ENCODE peak calls at places on chromosomes 4 and X, in nine cellular contexts. B is coronary artery, W is glutamatergic neuron, Q is DND-41, F is fibroblast of pulmonary artery, G is type B pancreatic cell, O is GM20000, X is brain microvascular endothelial cell, E is Calu3. M is an unnamed sample.

GRCh38 chr4:178689926-178690325 is 1247.7 kb upstream of the AGA start:
- DNase-seq in X (no peak), W (no peak), O (no peak), G (no peak), B (no peak), Q (no peak), F (no peak), E (no peak), M (no peak)

GRCh38 chr4:96936886-96937285 is 1097.0 kb downstream of the PDHA2 start:
- DNase-seq in E (no peak), X (no peak), B (no peak), W (no peak), G (no peak), O (no peak), F (no peak), Q (no peak), M (no peak)

GRCh38 chr4:109411964-109412363 is 21.7 kb upstream of the SEC24B start:
- DNase-seq in W (no peak), X (no peak), O (no peak), Q (no peak), G (no peak), F (peak; percentile 21), E (no peak), B (no peak), M (no peak)

GRCh38 chr4:154078504-154079350 is 289.8 kb upstream of the SFRP2 start:
- DNase-seq in W (no peak), F (no peak), G (no peak), Q (no peak), E (no peak), B (no peak), X (no peak), O (no peak), M (no peak)

GRCh38 chr4:184330008-184330400 is 112.3 kb upstream of the ENPP6 start:
- DNase-seq in Q (no peak), X (peak; percentile 25), W (no peak), G (no peak), E (no peak), F (no peak), O (peak; percentile 51), B (no peak), M (no peak)

GRCh38 chr4:165560941-165561340 is 182.1 kb downstream of the CPE start:
- DNase-seq in Q (no peak), G (no peak), F (peak; percentile 31), X (peak; percentile 3), B (no peak), O (no peak), W (no peak), E (no peak), M (peak; percentile 3)

GRCh38 chrX:77733342-77733741 is 52.7 kb downstream of the ATRX start:
- DNase-seq in G (no peak), F (no peak), X (no peak), W (no peak), Q (no peak), E (no peak), O (no peak), B (no peak), M (no peak)

GRCh38 chrX:153919281-153919680 is 6.8 kb downstream of the ARHGAP4 start:
- DNase-seq in O (no peak), Q (no peak), W (no peak), F (no peak), E (no peak), X (no peak), G (no peak), B (no peak), M (no peak)

GRCh38 chr4:168883513-168883912 is 126.5 kb downstream of the CBR4 start:
- DNase-seq in F (no peak), Q (no peak), E (no peak), B (no peak), O (no peak), X (no peak), W (no peak), G (no peak), M (peak; percentile 41)

GRCh38 chr4:119053245-119053644 is 82.4 kb upstream of the MYOZ2 start:
- DNase-seq in G (no peak), B (no peak), Q (no peak), F (no peak), O (no peak), W (no peak), E (no peak), X (no peak), M (no peak)

GRCh38 chr4:13484749-13485345 is 707 bp upstream of the RAB28 start:
- DNase-seq in G (no peak), X (peak; percentile 31), Q (no peak), O (no peak), E (no peak), B (no peak), W (no peak), F (peak; percentile 62), M (peak; percentile 26)

GRCh38 chr4:170743633-170744032 is 653.9 kb upstream of the AADAT start:
- DNase-seq in W (no peak), O (no peak), Q (no peak), E (no peak), G (no peak), F (no peak), X (no peak), B (no peak), M (no peak)

GRCh38 chr4:73848183-73848777 is 4.8 kb upstream of the PF4V1 start:
- DNase-seq in G (no peak), Q (no peak), O (no peak), X (no peak), F (no peak), B (no peak), E (no peak), W (no peak), M (no peak)

GRCh38 chrX:131572372-131573014 is 28.6 kb downstream of the OR13H1 start:
- DNase-seq in B (no peak), W (no peak), E (no peak), Q (no peak), F (no peak), X (no peak), G (no peak), O (no peak), M (no peak)

GRCh38 chr4:159163522-159163921 is 60.6 kb downstream of the RAPGEF2 start:
- DNase-seq in O (no peak), B (no peak), W (no peak), Q (no peak), G (no peak), X (no peak), E (no peak), F (no peak), M (no peak)

GRCh38 chr4:39820186-39820585 is 122.2 kb downstream of the UBE2K start:
- DNase-seq in X (no peak), G (no peak), B (no peak), Q (no peak), O (no peak), W (no peak), F (no peak), E (no peak), M (no peak)

GRCh38 chrX:140432328-140433025 is 72.4 kb downstream of the SOX3 start:
- DNase-seq in W (no peak), B (peak; percentile 75), F (no peak), G (no peak), Q (no peak), O (no peak), X (no peak), E (no peak), M (no peak)

GRCh38 chr4:31983246-31983645 is 1263.1 kb downstream of the PCDH7 start:
- DNase-seq in E (no peak), O (no peak), G (no peak), X (no peak), F (no peak), Q (no peak), B (no peak), W (no peak), M (no peak)

GRCh38 chr4:137635596-137635995 is 103.3 kb upstream of the PCDH18 start:
- DNase-seq in X (no peak), B (no peak), F (peak; percentile 62), Q (no peak), O (no peak), G (no peak), W (no peak), E (no peak), M (no peak)

GRCh38 chr4:82681759-82682158 is 116.8 kb downstream of the SCD5 start:
- DNase-seq in O (no peak), F (no peak), W (no peak), Q (no peak), X (no peak), E (no peak), B (no peak), G (no peak), M (no peak)

GRCh38 chr4:82677327-82677726 is 115.5 kb upstream of the TMEM150C start:
- DNase-seq in E (peak; percentile 43), X (no peak), F (no peak), G (no peak), W (no peak), O (no peak), B (no peak), Q (no peak), M (no peak)

GRCh38 chr4:82680834-82681233 is 117.8 kb downstream of the SCD5 start:
- DNase-seq in X (no peak), E (no peak), W (no peak), F (no peak), Q (peak; percentile 49), G (no peak), B (no peak), O (no peak), M (no peak)

GRCh38 chr4:82678046-82678445 is 116.3 kb upstream of the TMEM150C start:
- DNase-seq in O (no peak), E (no peak), W (no peak), X (no peak), B (no peak), F (peak; percentile 41), G (no peak), Q (no peak), M (peak; percentile 21)

GRCh38 chr4:82679531-82679930 is 117.7 kb upstream of the TMEM150C start:
- DNase-seq in G (no peak), B (no peak), X (no peak), O (no peak), W (no peak), Q (no peak), E (no peak), F (no peak), M (no peak)
- TF ChIP-seq CTCF in G (no peak), B (no peak), X (peak; percentile 19), O (no peak), W (no peak), Q (no peak), E (no peak), F (no peak), M (no peak)

GRCh38 chrX:26958261-26958660 is 504.9 kb downstream of the PPP4R3C start:
- DNase-seq in O (no peak), G (no peak), F (no peak), E (no peak), Q (no peak), X (no peak), B (no peak), W (no peak), M (no peak)
- TF ChIP-seq CTCF in O (no peak), G (no peak), F (no peak), E (no peak), Q (no peak), X (no peak), B (no peak), W (no peak), M (no peak)

GRCh38 chr4:2008671-2008920 is 178 bp downstream of the NELFA start:
- DNase-seq in G (no peak), X (no peak), B (no peak), W (no peak), O (no peak), E (no peak), Q (no peak), F (no peak), M (no peak)
- TF ChIP-seq CTCF in G (no peak), X (peak; percentile 1), B (no peak), W (no peak), O (no peak), E (no peak), Q (peak; percentile 15), F (no peak), M (no peak)

GRCh38 chr4:142850478-142850877 is 4.4 kb upstream of the INPP4B start:
- DNase-seq in O (no peak), Q (no peak), W (no peak), F (peak; percentile 14), B (no peak), G (no peak), E (peak; percentile 4), X (no peak), M (peak; percentile 11)
- TF ChIP-seq CTCF in O (no peak), Q (peak; percentile 51), W (peak; percentile 41), F (peak; percentile 46), B (no peak), G (peak; percentile 59), E (peak; percentile 37), X (peak; percentile 57), M (peak; percentile 70)